ENCODE peak calls at places on chromosomes 12 and 14, in seven cellular contexts. O, B, I, K, U, S and A are unnamed samples.

GRCh38 chr14:55638665-55639064 is 58.7 kb downstream of the KTN1 start:
- DNase-seq in B (no peak), U (no peak), O (no peak), I (no peak), K (no peak), S (no peak), A (no peak)

GRCh38 chr12:25977047-25977446 is 18.6 kb downstream of the RASSF8 start:
- DNase-seq in I (no peak), B (no peak), O (peak), S (no peak), U (no peak), K (no peak), A (no peak)

GRCh38 chr12:71694099-71694820 is 8.4 kb downstream of the TMEM19 start:
- DNase-seq in B (no peak), O (no peak), U (no peak), S (no peak), K (no peak), I (peak), A (no peak)

GRCh38 chr12:96401061-96401871 is 1.0 kb upstream of the CDK17 start:
- DNase-seq in B (no peak), S (peak), I (peak), U (no peak), O (peak), K (no peak), A (peak)

GRCh38 chr12:102690267-102690666 is 209.9 kb upstream of the IGF1 start:
- DNase-seq in I (no peak), O (no peak), K (no peak), S (no peak), B (no peak), U (no peak), A (no peak)

GRCh38 chr12:25388216-25388615 is 137.5 kb upstream of the KRAS start:
- DNase-seq in I (no peak), O (peak), B (no peak), U (no peak), S (no peak), K (no peak), A (no peak)

GRCh38 chr14:99181246-99181645 is 90.8 kb downstream of the BCL11B start:
- DNase-seq in S (no peak), O (no peak), B (no peak), U (peak), I (no peak), K (no peak), A (no peak)

GRCh38 chr12:47164730-47165439 is 85.1 kb upstream of the AMIGO2 start:
- DNase-seq in I (no peak), B (no peak), S (no peak), O (peak), K (no peak), U (no peak), A (no peak)

GRCh38 chr12:120529641-120530314 is 820 bp upstream of the COQ5 start:
- DNase-seq in K (no peak), I (peak), O (peak), U (no peak), S (peak), B (no peak), A (no peak)

GRCh38 chr14:104771918-104772706 is 19.2 kb downstream of the SIVA1 start:
- DNase-seq in I (no peak), O (no peak), K (no peak), U (no peak), S (no peak), B (no peak), A (no peak)

GRCh38 chr14:85313801-85314207 is 216.1 kb upstream of the FLRT2 start:
- DNase-seq in S (no peak), U (no peak), I (no peak), B (no peak), K (no peak), O (peak), A (no peak)

GRCh38 chr14:32611752-32612151 is 282.7 kb downstream of the AKAP6 start:
- DNase-seq in O (peak), K (no peak), S (no peak), B (no peak), U (no peak), I (no peak), A (peak)

GRCh38 chr14:20799955-20800544 is 2.6 kb downstream of the RNASE1 start:
- DNase-seq in K (peak), O (no peak), U (no peak), I (peak), B (no peak), S (no peak), A (no peak)

GRCh38 chr14:89422181-89422951 is 5.3 kb upstream of the FOXN3 start:
- DNase-seq in K (no peak), U (no peak), O (peak), B (no peak), S (no peak), I (no peak), A (no peak)

GRCh38 chr12:56366948-56367347 is 4.3 kb upstream of the APOF start:
- DNase-seq in O (no peak), K (no peak), S (no peak), I (no peak), U (no peak), B (no peak), A (no peak)

GRCh38 chr14:68239988-68240387 is 420.4 kb downstream of the RAD51B start:
- DNase-seq in B (no peak), I (peak), U (no peak), K (no peak), S (no peak), O (no peak), A (no peak)

GRCh38 chr12:47394070-47394469 is 311.8 kb downstream of the RPAP3 start:
- DNase-seq in K (no peak), S (no peak), I (no peak), U (no peak), B (no peak), O (no peak), A (no peak)

GRCh38 chr12:123265851-123266678 is 5.6 kb downstream of the CDK2AP1 start:
- DNase-seq in I (no peak), K (no peak), B (no peak), O (no peak), S (no peak), U (no peak), A (no peak)

GRCh38 chr14:61866932-61867920 is 105.0 kb downstream of the SNAPC1 start:
- DNase-seq in K (no peak), O (peak), B (no peak), I (no peak), U (no peak), S (no peak), A (no peak)

GRCh38 chr14:88791629-88792571 is 853 bp downstream of the EML5 start:
- DNase-seq in K (peak), S (peak), I (peak), B (no peak), U (no peak), O (no peak), A (no peak)

GRCh38 chr14:37591311-37591940 is 3.6 kb downstream of the FOXA1 start:
- DNase-seq in B (no peak), I (no peak), U (no peak), S (no peak), O (no peak), K (no peak), A (no peak)

GRCh38 chr12:92085040-92085439 is 60.6 kb downstream of the BTG1 start:
- DNase-seq in K (no peak), I (no peak), O (peak), S (no peak), B (no peak), U (no peak), A (no peak)

GRCh38 chr14:94028450-94028826 is 2.3 kb downstream of the OTUB2 start:
- DNase-seq in O (peak), K (no peak), B (no peak), S (no peak), U (no peak), I (no peak), A (peak)

GRCh38 chr12:132445884-132446471 is 44.0 kb upstream of the FBRSL1 start:
- DNase-seq in U (no peak), O (peak), S (peak), K (peak), I (peak), B (no peak), A (peak)

DNA sequence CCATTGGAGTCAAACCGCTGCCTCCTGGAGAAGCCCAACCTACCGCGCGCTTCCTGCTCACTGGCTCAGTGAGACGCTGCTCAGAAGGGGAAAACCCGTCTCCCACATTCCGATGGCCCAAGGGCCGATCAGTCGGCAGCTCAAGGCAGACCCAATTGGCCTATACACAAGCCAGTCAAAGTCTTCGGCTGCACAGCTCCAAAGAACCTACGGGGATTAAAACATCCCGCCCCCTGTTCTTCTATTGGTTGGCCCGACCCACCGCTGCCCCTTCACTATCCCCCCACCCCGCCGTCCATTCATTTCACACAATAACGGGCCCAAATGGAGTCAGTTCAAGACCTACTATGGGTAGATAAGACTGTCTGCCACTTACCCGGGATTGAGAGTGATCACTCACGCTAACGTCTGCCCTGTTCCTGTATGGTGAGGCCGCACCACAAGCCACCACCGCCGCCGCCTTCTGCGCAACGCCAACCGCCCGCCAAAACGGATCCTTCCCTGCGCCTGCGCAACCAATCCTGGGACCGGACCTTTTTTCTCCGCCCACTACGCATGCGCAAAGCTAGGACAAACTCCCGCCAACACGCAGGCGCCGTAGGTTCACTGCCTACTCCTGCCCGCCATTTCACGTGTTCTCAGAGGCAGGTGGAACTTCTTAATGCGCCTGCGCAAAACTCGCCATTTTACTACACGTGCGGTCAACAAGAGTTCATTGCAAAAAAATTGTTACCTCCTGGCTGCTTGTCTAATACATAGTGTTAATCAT is at the start of gene CBX5:
- DNase-seq in O (peak), B (peak), U (peak), I (peak), S (peak), K (peak), A (peak)
- TF ChIP-seq POLR2A in O (peak), B (peak), U (peak), I (peak), S (peak), K (peak), A (peak)

DNA sequence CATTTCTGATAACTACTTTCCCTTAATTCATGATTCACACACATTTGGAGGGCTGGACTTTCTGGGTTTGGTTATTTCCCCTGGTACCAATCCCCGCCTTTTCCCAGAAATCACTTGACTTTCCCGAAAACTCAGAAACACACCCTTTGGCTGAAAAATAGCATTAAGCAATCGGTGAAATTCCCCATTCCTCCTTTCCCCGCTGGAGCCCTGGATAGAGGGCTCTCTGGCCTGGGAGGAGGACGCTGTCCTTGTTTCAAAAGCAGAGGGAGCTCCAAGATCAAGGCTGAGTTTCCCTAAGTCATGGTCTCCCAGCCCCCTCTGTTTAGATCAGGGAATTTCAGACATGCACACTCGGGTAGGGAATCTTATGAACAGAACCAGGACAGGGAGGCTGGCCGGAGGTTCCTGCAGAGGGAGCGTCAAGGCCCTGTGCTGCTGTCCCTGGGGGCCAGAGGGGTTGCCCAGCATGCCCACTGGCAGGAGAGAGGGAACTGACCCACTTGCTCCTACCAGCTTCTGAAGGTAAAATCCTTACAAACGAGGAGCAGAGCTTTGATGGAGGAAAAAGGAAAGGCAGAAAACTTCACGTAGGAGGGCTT is at the start of gene C1S:
- DNase-seq in B (peak), O (peak), S (peak), I (peak), U (no peak), K (peak), A (peak)
- TF ChIP-seq POLR2A in B (peak), O (peak), S (peak), I (peak), U (peak), K (peak), A (no peak)

GRCh38 chr12:40225984-40226602 is 1.3 kb downstream of the LRRK2 start:
- DNase-seq in U (no peak), K (no peak), S (no peak), I (no peak), B (no peak), O (no peak), A (no peak)

GRCh38 chr12:40222247-40222646 is 2.5 kb upstream of the LRRK2 start:
- DNase-seq in U (no peak), I (no peak), K (no peak), O (no peak), S (no peak), B (no peak), A (no peak)

GRCh38 chr12:40225337-40225983 is 663 bp downstream of the LRRK2 start:
- DNase-seq in S (no peak), I (no peak), B (no peak), O (no peak), K (no peak), U (no peak), A (no peak)

GRCh38 chr12:40226652-40227051 is 1.9 kb downstream of the LRRK2 start:
- DNase-seq in O (peak), K (peak), I (peak), U (no peak), S (peak), B (peak), A (peak)

GRCh38 chr12:40224439-40225291 is at the start of gene LRRK2:
- DNase-seq in U (peak), B (peak), I (peak), O (peak), S (peak), K (peak), A (peak)
- TF ChIP-seq POLR2A in U (peak), B (peak), I (peak), O (no peak), S (peak), K (peak), A (peak)

GRCh38 chr14:45686771-45687170 is 433.8 kb upstream of the MIS18BP1 start:
- DNase-seq in K (no peak), U (no peak), O (peak), B (no peak), S (no peak), I (no peak), A (no peak)
- TF ChIP-seq POLR2A in K (no peak), U (no peak), O (no peak), B (no peak), S (no peak), I (no peak), A (no peak)

GRCh38 chr12:103841690-103842584 is 903 bp upstream of the NT5DC3 start:
- DNase-seq in B (no peak), K (peak), I (peak), U (peak), S (peak), O (peak), A (peak)
- TF ChIP-seq POLR2A in B (no peak), K (no peak), I (no peak), U (no peak), S (peak), O (no peak), A (peak)

DNA sequence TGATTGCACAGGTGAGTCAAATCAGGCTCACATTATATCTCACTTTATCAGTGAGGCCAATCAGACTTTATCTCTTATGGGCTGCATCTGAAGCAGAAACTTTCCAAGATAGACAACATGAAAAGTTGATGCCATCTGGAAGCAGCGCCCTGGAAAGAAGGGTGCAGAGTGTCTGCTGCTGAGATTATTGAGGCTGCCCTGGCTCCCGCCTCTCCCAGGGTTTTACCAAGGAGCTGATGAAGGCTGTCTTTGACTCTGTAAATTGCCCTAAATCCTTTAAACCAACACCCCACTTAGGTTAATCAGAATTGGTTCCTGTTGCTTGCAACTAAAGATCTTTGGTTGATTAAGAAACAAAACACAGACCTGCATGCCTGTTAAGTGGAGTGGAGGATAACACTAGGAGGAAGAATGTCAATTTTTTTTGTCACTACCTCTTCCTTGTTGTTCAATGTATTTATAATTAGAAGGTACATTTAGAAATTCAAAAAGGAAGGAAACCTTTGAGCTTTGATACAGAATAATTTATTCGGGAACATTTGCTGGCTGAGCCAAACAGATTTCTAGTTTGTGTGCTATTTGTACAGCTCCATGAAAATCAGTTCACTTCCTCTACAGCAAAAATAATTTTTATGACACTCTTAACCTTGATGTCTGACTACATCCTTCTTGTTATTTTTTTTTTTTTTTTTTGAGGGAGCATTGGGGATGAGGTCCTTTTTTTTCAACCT is 104.1 kb downstream of the VEZT start:
- DNase-seq in S (no peak), O (no peak), U (no peak), B (peak), K (no peak), I (no peak), A (no peak)
- TF ChIP-seq POLR2A in S (no peak), O (no peak), U (no peak), B (no peak), K (no peak), I (no peak), A (no peak)

GRCh38 chr12:51244269-51244668 is 5.6 kb downstream of the DAZAP2 start:
- DNase-seq in U (no peak), K (no peak), S (no peak), I (no peak), O (peak), B (no peak), A (no peak)

GRCh38 chr12:51247523-51248206 is 9.0 kb downstream of the DAZAP2 start:
- DNase-seq in O (no peak), S (no peak), B (no peak), U (no peak), K (no peak), I (no peak), A (no peak)

GRCh38 chr12:51242896-51243295 is 4.3 kb downstream of the DAZAP2 start:
- DNase-seq in K (no peak), B (no peak), I (no peak), S (no peak), O (no peak), U (no peak), A (no peak)

GRCh38 chr12:51245476-51246253 is 7.0 kb downstream of the DAZAP2 start:
- DNase-seq in O (no peak), B (no peak), K (no peak), S (no peak), I (no peak), U (no peak), A (no peak)

DNA sequence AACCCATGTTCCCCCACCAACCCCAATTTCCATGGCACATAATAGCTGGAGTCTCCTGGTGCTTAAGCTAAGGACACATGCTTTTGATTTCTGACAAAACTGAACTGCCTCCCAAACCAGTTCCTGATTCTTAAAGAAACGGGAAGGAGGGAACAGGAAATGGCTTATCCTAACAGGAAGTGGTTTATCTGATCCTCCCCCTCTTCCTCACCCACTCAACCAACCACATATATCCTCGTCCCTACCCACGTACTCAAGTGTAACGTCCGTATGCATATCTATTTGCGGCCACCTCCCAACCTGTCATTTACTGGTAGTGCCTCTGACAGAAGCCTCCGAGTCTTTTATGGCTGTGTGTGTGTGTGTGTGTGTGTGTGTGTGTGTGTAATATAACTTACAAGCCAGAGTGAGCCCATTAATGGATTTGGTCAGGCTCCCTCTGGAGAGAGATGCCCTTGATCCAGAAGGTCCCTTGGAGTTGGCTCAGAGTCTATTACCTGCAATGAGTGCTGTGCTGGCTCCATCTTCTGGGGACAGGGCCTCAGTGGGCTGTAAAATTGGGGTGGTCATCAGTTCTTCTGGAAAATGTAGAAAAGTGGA is 7.7 kb downstream of the DAZAP2 start:
- DNase-seq in I (peak), U (no peak), S (no peak), K (peak), O (peak), B (no peak), A (no peak)
- TF ChIP-seq POLR2A in I (no peak), U (no peak), S (no peak), K (no peak), O (peak), B (no peak), A (no peak)

GRCh38 chr12:48712209-48712608 is 4.3 kb downstream of the CCNT1 start:
- DNase-seq in O (no peak), B (no peak), S (no peak), U (no peak), K (no peak), I (no peak), A (no peak)
- TF ChIP-seq POLR2A in O (no peak), B (no peak), S (no peak), U (no peak), K (no peak), I (no peak), A (no peak)

DNA sequence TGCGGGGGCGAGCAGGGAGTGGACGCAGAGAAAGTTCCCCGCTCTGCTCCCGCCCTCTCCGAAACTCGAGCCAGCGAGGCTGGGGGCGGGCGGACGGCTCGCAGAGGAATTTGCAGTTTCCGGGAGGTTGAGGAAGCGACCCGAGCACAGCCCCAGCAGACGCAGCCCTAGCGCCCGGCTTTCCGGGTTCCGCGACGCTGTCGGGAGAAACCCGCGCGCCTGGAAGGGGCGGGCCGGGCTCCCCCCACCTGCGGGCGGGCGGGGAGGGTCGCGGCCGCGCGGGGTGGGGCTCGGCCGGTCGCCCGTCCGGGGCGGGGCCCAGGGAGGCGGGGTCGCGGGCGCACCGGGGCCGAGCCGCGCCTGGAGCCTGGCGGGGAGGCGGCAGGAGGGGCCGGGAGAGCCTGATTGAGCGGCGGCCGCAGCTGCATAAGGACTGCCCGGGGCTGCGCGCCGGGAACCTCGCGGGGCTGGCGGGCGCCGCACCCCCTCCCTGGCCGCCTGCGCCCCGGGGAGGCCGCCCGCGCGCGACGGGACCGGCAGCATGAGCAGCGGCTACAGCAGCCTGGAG is at the start of gene RASSF3:
- DNase-seq in U (no peak), B (no peak), O (peak), K (peak), S (peak), I (peak), A (peak)
- TF ChIP-seq POLR2A in U (no peak), B (peak), O (no peak), K (peak), S (peak), I (peak), A (peak)